ENCODE peak calls at places on chromosomes 2 and 18, in five cellular contexts. T, J, R, I and Y are unnamed samples.

GRCh38 chr2:72981516-72981915 is 64.2 kb downstream of the EMX1 start:
- DNase-seq in I (no peak), T (no peak), R (no peak), J (no peak), Y (peak)

GRCh38 chr2:177783835-177784448 is 288.6 kb downstream of the PDE11A start:
- DNase-seq in I (peak), R (no peak), J (no peak), T (no peak), Y (no peak)

GRCh38 chr2:120650022-120650644 is 85.5 kb upstream of the GLI2 start:
- DNase-seq in T (no peak), R (no peak), J (no peak), I (no peak), Y (no peak)

GRCh38 chr18:49835405-49835804 is 22.1 kb upstream of the ACAA2 start:
- DNase-seq in R (peak), I (no peak), T (no peak), J (no peak), Y (no peak)

GRCh38 chr2:179913809-179914208 is 52.4 kb upstream of the ZNF385B start:
- DNase-seq in I (no peak), R (no peak), T (no peak), J (no peak), Y (no peak)

GRCh38 chr2:55419236-55419513 is 481 bp downstream of the CCDC88A start:
- DNase-seq in T (peak), R (no peak), I (no peak), J (no peak), Y (no peak)

GRCh38 chr2:45607701-45608100 is 3.4 kb downstream of the SRBD1 start:
- DNase-seq in I (no peak), J (peak), R (peak), T (peak), Y (peak)

GRCh38 chr2:58137221-58137620 is 90.6 kb downstream of the VRK2 start:
- DNase-seq in I (no peak), T (no peak), J (no peak), R (no peak), Y (no peak)

GRCh38 chr18:43034683-43035500 is 80.6 kb downstream of the RIT2 start:
- DNase-seq in J (peak), R (no peak), T (no peak), I (no peak), Y (no peak)

GRCh38 chr2:40488101-40488598 is 36.3 kb upstream of the SLC8A1 start:
- DNase-seq in J (no peak), T (no peak), R (peak), I (no peak), Y (peak)

GRCh38 chr2:109473006-109473380 is 140.8 kb downstream of the SEPTIN10 start:
- DNase-seq in I (no peak), R (no peak), J (no peak), T (no peak), Y (no peak)

GRCh38 chr2:59196511-59196910 is 955.4 kb upstream of the FANCL start:
- DNase-seq in I (no peak), J (no peak), R (no peak), T (no peak), Y (no peak)

GRCh38 chr2:216215991-216216390 is 106.8 kb downstream of the XRCC5 start:
- DNase-seq in I (no peak), T (peak), J (no peak), R (peak), Y (no peak)

GRCh38 chr2:233105930-233106329 is 45.8 kb downstream of the INPP5D start:
- DNase-seq in I (no peak), T (no peak), R (no peak), J (no peak), Y (no peak)

DNA sequence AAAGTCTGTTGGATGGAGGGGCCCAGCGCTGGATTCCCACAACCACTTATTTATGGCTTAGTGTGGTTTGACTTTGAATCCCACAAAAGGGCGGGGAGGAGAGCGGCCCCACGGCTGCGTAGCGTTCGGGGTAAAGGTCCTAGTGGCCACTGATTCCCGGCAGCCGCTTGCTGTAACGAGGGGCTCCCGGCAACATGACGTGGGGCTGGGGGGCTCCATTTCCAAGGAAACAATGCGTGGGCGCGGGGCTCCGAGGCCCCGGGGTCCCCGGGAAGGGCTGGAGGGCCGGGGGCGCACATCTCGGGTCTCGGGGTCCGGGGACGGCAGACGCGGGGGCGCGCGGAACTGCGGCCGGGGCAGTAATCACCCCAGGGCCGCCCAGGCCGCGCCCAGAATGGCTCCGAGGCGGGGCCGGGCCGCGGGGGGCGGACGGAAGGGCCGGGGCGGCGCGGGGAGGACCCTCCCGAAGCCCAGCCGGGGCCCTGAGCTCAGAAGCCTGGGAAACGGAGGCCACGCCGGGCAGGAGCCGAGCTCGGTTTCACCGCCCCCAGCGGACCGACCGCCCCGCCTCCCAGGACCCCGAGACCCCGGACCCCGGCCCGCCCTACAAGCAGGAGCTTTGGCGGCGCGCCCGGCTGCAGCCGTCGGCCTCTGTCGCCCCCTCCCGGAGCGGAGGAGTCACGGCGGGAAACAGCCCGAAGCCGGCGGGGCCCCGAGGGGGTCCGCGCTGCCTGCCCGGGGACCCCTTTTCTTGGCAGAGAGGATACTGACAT is 11.9 kb upstream of the MLPH start:
- DNase-seq in I (no peak), R (peak), J (no peak), T (peak), Y (peak)
- TF ChIP-seq POLR2A in I (peak), R (peak), J (no peak), T (no peak), Y (no peak)

GRCh38 chr2:129402076-129402475 is 577.4 kb upstream of the RAB6C start:
- DNase-seq in J (no peak), R (no peak), I (no peak), T (no peak), Y (no peak)

GRCh38 chr2:129400825-129401224 is 578.6 kb upstream of the RAB6C start:
- DNase-seq in J (no peak), I (no peak), T (no peak), R (no peak), Y (no peak)

DNA sequence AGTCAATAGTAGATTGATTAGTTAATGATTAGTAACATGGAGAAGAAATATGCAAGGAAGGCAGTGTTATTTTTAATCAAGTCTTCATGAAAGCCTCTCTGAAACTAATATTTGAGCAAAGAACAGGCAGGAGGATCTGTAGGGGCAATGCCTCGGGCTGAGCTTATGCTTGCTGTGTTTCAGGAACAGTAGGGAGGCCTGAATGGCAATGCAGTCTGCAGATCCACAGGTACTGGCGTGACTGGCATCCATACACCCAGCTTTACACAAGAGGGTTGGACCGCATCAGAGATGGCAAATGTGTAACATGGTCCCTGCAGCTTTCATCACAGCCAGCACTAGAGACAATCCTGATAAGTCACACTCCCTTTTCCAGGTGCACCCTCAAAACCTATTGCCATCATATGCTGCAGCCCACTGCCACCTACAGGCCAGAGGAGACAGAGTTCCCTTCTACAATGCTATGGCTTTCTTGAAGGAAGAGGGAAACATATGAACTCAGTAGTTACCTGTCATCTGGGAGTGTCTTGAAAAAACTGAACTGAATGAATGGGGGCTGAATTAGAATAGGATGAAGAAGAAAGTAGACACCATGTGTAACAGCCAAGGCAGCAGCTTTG is 582.4 kb upstream of the RAB6C start:
- DNase-seq in J (no peak), I (peak), T (peak), R (peak), Y (peak)
- TF ChIP-seq SRF in J (no peak), I (no peak), T (no peak), R (no peak), Y (no peak)

GRCh38 chr2:99488999-99489757 is 639 bp downstream of the REV1 start:
- DNase-seq in I (no peak), T (peak), R (peak), J (no peak), Y (no peak)
- TF ChIP-seq POLR2A in I (no peak), T (peak), R (no peak), J (peak), Y (no peak)

DNA sequence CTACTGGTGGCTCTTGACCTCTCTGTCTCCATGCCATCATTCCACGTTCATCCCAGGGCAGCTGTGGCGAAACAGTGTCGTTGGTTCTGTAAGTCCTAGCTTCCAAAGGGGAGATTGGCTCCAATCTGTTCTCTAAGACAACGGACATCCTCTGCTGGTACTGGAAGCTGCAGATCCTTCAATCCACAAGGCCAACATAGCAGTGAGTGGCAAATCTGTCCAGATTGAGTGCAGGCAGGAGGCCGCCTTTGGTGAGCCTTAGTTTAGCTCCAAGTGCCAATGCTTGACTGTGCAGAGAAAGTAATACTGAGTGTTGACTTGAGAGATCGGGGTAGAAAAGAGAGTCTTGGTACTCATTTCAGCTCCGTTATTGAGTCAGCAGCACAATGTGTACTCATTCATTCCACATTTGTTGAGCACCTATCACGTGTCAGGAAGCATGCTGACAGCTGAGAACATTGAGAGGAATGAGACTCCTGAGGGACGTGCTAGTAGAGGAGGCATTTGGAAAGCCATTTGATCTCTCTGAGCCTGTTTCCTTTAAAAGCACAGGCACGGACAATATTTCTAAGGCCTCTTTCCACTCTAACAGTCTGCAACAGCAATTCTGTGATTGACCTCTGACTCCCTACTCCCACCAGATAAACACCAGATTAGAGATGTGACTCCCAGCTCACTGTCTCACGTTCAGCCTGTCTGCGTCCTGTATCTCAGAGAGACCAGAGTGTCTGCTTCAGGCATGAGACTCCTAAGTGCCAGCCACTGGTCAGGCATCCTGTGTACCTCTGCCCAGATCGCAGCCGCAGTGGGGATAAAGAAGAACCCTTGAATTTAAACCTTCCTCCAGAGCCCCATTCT is 306.0 kb downstream of the CLIP4 start:
- DNase-seq in I (no peak), T (no peak), J (no peak), R (no peak), Y (no peak)
- TF ChIP-seq SRF in I (no peak), T (no peak), J (no peak), R (no peak), Y (no peak)

DNA sequence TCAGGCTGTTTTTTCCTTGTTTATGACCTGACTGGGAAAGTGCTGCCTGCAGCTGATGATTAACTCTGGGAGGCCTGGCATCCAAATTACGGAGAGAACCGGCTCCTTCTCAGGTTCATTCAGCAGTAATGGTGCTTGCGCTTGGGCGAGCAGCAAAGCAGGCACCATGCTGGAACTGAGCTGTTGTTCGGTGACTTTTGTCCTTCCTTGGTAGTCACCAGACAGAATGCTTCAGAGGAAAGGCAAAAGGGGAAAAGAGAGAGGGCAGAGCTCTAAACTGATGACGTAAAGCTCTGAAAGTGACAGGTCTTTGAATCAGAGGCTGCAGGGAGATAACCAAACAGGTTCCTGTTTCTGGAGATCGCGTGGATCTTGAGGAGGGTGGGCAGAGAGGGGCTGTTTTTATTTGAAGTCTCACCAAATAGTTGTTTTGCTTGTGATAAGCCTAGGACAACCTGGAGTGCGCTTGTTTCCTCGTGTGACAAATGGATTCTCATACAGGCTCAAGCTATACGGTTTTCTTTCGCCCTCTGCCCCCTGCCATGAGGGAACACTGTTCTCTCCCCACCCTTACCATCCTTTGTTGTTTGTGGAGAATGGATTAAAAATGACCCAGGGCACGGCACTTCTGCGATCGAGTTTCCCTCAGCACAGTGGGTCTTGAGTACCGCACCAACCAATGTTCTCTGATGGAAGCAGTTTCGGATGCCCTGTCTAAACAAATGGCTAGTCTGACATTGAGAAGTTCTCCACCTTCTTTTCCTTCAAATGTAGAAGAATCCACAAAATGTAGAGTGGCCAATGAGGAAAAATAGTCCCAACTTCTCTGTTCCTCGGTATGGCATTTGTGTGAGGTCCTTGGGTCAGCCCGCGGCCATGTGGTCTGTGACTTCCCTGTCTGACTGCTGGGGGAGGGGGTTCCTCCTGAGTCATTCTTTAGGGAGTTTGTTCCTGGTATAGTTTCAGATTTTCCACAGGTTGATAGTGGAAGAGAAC is 1.3 kb downstream of the RASGRP3 start:
- DNase-seq in J (no peak), I (no peak), R (no peak), T (peak), Y (no peak)
- TF ChIP-seq POLR2A in J (no peak), I (peak), R (no peak), T (no peak), Y (no peak)

DNA sequence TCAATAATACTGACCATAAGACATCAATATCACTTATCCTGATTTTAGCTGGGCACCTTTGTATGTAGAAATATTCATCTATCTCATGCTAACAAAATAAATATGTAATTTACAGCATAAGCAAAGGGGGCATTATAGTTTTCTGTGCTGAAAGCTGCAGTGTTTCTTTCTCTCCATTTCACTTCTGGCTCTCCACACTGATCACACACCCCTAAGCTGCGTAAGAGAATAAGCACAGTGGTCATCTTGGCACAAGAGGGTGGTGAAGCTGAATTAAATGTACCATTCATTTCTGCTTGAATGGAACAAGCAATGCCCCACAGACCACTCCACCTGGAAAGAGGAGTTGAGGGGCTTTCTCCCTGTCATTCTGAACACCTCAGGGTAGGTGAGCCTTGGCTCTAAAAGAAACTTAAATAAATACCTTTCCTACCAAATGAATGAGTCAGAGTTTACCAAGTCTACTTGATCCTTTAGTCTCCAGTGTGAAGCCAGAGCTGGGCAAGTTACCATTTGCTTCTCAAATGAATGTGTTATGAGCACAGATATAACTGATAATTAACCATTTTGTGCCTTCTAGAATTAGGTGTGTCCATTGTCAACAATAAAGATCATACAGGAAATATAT is 347.5 kb downstream of the KIAA1328 start:
- DNase-seq in J (no peak), T (no peak), I (no peak), R (no peak), Y (no peak)
- TF ChIP-seq SRF in J (no peak), T (no peak), I (no peak), R (no peak), Y (no peak)

GRCh38 chr2:65436825-65437221 is 4.4 kb upstream of the SPRED2 start:
- DNase-seq in R (no peak), I (peak), J (no peak), T (peak), Y (no peak)
- TF ChIP-seq POLR2A in R (no peak), I (no peak), J (no peak), T (peak), Y (no peak)

GRCh38 chr2:104849618-104850097 is 4.3 kb upstream of the POU3F3 start:
- DNase-seq in J (no peak), R (peak), I (no peak), T (peak), Y (peak)
- TF ChIP-seq SRF in J (no peak), R (no peak), I (no peak), T (no peak), Y (no peak)